ENCODE peak calls at places on chromosomes 7 and 10, in ten cellular contexts. T, I, O, P, D, N, H, Z, J and R are unnamed samples.

GRCh38 chr10:25162391-25162790 is 12.4 kb upstream of the GPR158 start:
- DNase-seq in T (no peak), I (no peak), O (no peak), P (no peak), D (no peak), N (no peak), H (no peak), Z (no peak), J (no peak), R (no peak)

GRCh38 chr7:151175047-151175792 is 7.7 kb upstream of the GBX1 start:
- DNase-seq in T (no peak), I (no peak), O (no peak), P (no peak), D (no peak), N (no peak), H (no peak), Z (no peak), J (no peak), R (no peak)

GRCh38 chr10:22716943-22717342 is 2.6 kb upstream of the PIP4K2A start:
- DNase-seq in T (no peak), I (no peak), O (no peak), P (no peak), D (no peak), N (no peak), H (no peak), Z (no peak), J (no peak), R (no peak)

GRCh38 chr10:132107211-132107946 is 41.6 kb downstream of the JAKMIP3 start:
- DNase-seq in T (no peak), I (no peak), O (no peak), P (no peak), D (peak), N (no peak), H (no peak), Z (peak), J (no peak), R (no peak)

GRCh38 chr10:11986593-11987216 is 55.9 kb downstream of the UPF2 start:
- DNase-seq in T (peak), I (peak), O (peak), P (peak), D (peak), N (peak), H (peak), Z (peak), J (peak), R (peak)

GRCh38 chr10:91556691-91557529 is 76.0 kb downstream of the PPP1R3C start:
- DNase-seq in T (no peak), I (no peak), O (no peak), P (no peak), D (no peak), N (no peak), H (no peak), Z (no peak), J (no peak), R (no peak)

GRCh38 chr10:70982443-70982842 is 94.1 kb upstream of the PCBD1 start:
- DNase-seq in T (no peak), I (no peak), O (no peak), P (no peak), D (no peak), N (no peak), H (no peak), Z (no peak), J (no peak), R (no peak)

GRCh38 chr7:102410123-102410522 is 14.0 kb downstream of the PRKRIP1 start:
- DNase-seq in T (no peak), I (no peak), O (no peak), P (no peak), D (no peak), N (no peak), H (no peak), Z (no peak), J (no peak), R (no peak)

GRCh38 chr10:118626953-118627352 is 31.5 kb upstream of the PRLHR start:
- DNase-seq in T (no peak), I (no peak), O (no peak), P (no peak), D (no peak), N (no peak), H (no peak), Z (no peak), J (peak), R (no peak)

GRCh38 chr7:32154797-32155196 is 84.6 kb upstream of the PDE1C start:
- DNase-seq in T (no peak), I (no peak), O (no peak), P (no peak), D (no peak), N (no peak), H (peak), Z (peak), J (no peak), R (no peak)

GRCh38 chr7:151085691-151086620 is at the start of gene AGAP3:
- DNase-seq in T (peak), I (no peak), O (peak), P (peak), D (peak), N (peak), H (peak), Z (peak), J (peak), R (no peak)